ENCODE peak calls at places on chromosomes 3 and 15, in eight cellular contexts. One of them, this sample, is unnamed.

GRCh38 chr3:32256206-32256605 is 17.7 kb downstream of the CMTM8 start:
- DNase-seq in Panc1: no peak
- DNase-seq in HCT116: no peak
- DNase-seq in osteoblast: no peak
- DNase-seq in GM12878: no peak
- DNase-seq in tibial nerve: no peak
- DNase-seq in stomach: no peak
- DNase-seq in RWPE1: no peak
- DNase-seq in this sample: no peak

GRCh38 chr15:66760968-66761722 is 59.1 kb downstream of the SMAD6 start:
- DNase-seq in RWPE1: no peak
- DNase-seq in Panc1: no peak
- DNase-seq in stomach: no peak
- DNase-seq in tibial nerve: no peak
- DNase-seq in GM12878: no peak
- DNase-seq in osteoblast: peak; percentile 74
- DNase-seq in HCT116: no peak
- DNase-seq in this sample: no peak

GRCh38 chr3:179842061-179842460 is 189.2 kb downstream of the USP13 start:
- DNase-seq in stomach: no peak
- DNase-seq in osteoblast: no peak
- DNase-seq in HCT116: no peak
- DNase-seq in Panc1: no peak
- DNase-seq in tibial nerve: no peak
- DNase-seq in RWPE1: no peak
- DNase-seq in GM12878: no peak
- DNase-seq in this sample: no peak

GRCh38 chr3:78049501-78049900 is 1009.6 kb downstream of the ROBO2 start:
- DNase-seq in osteoblast: no peak
- DNase-seq in RWPE1: no peak
- DNase-seq in tibial nerve: no peak
- DNase-seq in Panc1: no peak
- DNase-seq in GM12878: no peak
- DNase-seq in stomach: no peak
- DNase-seq in HCT116: no peak
- DNase-seq in this sample: no peak

GRCh38 chr3:9615003-9615628 is 34.2 kb upstream of the MTMR14 start:
- DNase-seq in stomach: peak; percentile 29
- DNase-seq in HCT116: no peak
- DNase-seq in GM12878: no peak
- DNase-seq in tibial nerve: no peak
- DNase-seq in RWPE1: no peak
- DNase-seq in osteoblast: peak; percentile 51
- DNase-seq in Panc1: no peak
- DNase-seq in this sample: no peak

GRCh38 chr15:29571728-29572454 is 250.4 kb downstream of the TJP1 start:
- DNase-seq in tibial nerve: no peak
- DNase-seq in GM12878: no peak
- DNase-seq in RWPE1: no peak
- DNase-seq in Panc1: no peak
- DNase-seq in osteoblast: peak; percentile 76
- DNase-seq in stomach: no peak
- DNase-seq in HCT116: no peak
- DNase-seq in this sample: no peak

GRCh38 chr15:26630857-26631256 is 142.0 kb downstream of the GABRB3 start:
- DNase-seq in RWPE1: no peak
- DNase-seq in tibial nerve: no peak
- DNase-seq in osteoblast: no peak
- DNase-seq in Panc1: no peak
- DNase-seq in HCT116: no peak
- DNase-seq in stomach: no peak
- DNase-seq in GM12878: no peak
- DNase-seq in this sample: no peak

GRCh38 chr3:59456852-59457485 is 407.1 kb upstream of the CFAP20DC start:
- DNase-seq in RWPE1: no peak
- DNase-seq in stomach: no peak
- DNase-seq in GM12878: peak; percentile 67
- DNase-seq in osteoblast: no peak
- DNase-seq in Panc1: no peak
- DNase-seq in HCT116: no peak
- DNase-seq in tibial nerve: no peak
- DNase-seq in this sample: no peak

GRCh38 chr3:111871809-111872623 is 13.0 kb downstream of the PHLDB2 start:
- DNase-seq in RWPE1: no peak
- DNase-seq in tibial nerve: no peak
- DNase-seq in Panc1: no peak
- DNase-seq in GM12878: no peak
- DNase-seq in HCT116: no peak
- DNase-seq in osteoblast: no peak
- DNase-seq in stomach: no peak
- DNase-seq in this sample: no peak

GRCh38 chr3:16741890-16742289 is 136.7 kb upstream of the DAZL start:
- DNase-seq in GM12878: no peak
- DNase-seq in tibial nerve: no peak
- DNase-seq in RWPE1: no peak
- DNase-seq in HCT116: no peak
- DNase-seq in stomach: no peak
- DNase-seq in Panc1: no peak
- DNase-seq in osteoblast: no peak
- DNase-seq in this sample: no peak

GRCh38 chr15:93852761-93853160 is 378.6 kb upstream of the MCTP2 start:
- DNase-seq in HCT116: no peak
- DNase-seq in GM12878: no peak
- DNase-seq in RWPE1: peak; percentile 34
- DNase-seq in osteoblast: no peak
- DNase-seq in tibial nerve: no peak
- DNase-seq in Panc1: no peak
- DNase-seq in stomach: no peak
- DNase-seq in this sample: no peak

GRCh38 chr3:131608741-131609140 is 106.0 kb upstream of the MRPL3 start:
- DNase-seq in tibial nerve: no peak
- DNase-seq in stomach: no peak
- DNase-seq in Panc1: no peak
- DNase-seq in HCT116: no peak
- DNase-seq in osteoblast: no peak
- DNase-seq in RWPE1: no peak
- DNase-seq in GM12878: no peak
- DNase-seq in this sample: no peak

GRCh38 chr3:131612745-131613144 is 110.0 kb upstream of the MRPL3 start:
- DNase-seq in Panc1: no peak
- DNase-seq in RWPE1: no peak
- DNase-seq in osteoblast: peak; percentile 11
- DNase-seq in tibial nerve: no peak
- DNase-seq in GM12878: no peak
- DNase-seq in HCT116: no peak
- DNase-seq in stomach: no peak
- DNase-seq in this sample: no peak

GRCh38 chr3:131610174-131610573 is 107.4 kb upstream of the MRPL3 start:
- DNase-seq in RWPE1: no peak
- DNase-seq in HCT116: no peak
- DNase-seq in Panc1: no peak
- DNase-seq in GM12878: no peak
- DNase-seq in stomach: no peak
- DNase-seq in osteoblast: no peak
- DNase-seq in tibial nerve: no peak
- DNase-seq in this sample: no peak

DNA sequence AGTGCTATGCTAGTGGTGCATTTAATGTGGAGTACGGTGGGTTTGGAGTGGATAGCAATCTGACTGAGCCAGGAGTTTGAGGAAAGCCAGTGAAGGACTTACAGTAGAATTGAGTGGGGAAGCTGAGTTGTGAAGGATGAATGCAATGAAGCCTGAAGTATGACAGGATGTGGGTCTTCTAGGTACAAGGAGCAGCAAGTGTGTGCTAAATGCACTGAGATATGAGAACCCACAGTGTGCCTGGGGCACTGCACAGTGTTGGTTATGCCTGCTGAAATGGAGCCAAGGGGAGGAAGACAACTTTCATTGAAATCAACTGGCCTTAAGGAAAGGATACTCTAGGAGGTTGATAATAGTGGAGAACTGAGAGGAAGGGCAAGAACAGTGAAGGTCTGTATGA is 105.5 kb upstream of the MRPL3 start:
- DNase-seq in osteoblast: no peak
- DNase-seq in HCT116: no peak
- DNase-seq in Panc1: no peak
- DNase-seq in stomach: no peak
- DNase-seq in RWPE1: no peak
- DNase-seq in tibial nerve: no peak
- DNase-seq in GM12878: peak; percentile 17
- DNase-seq in this sample: no peak
- H3K27ac ChIP-seq in osteoblast: no peak overlapping the region
- H3K27ac ChIP-seq in HCT116: no peak overlapping the region
- H3K27ac ChIP-seq in Panc1: no peak overlapping the region
- H3K27ac ChIP-seq in stomach: no peak overlapping the region
- H3K27ac ChIP-seq in RWPE1: no peak overlapping the region
- H3K27ac ChIP-seq in tibial nerve: no peak overlapping the region
- H3K27ac ChIP-seq in GM12878: no peak overlapping the region
- H3K27ac ChIP-seq in this sample: no peak overlapping the region

GRCh38 chr15:59371458-59372351 is 966 bp downstream of the MYO1E start:
- DNase-seq in RWPE1: peak; percentile 67
- DNase-seq in osteoblast: peak; percentile 92
- DNase-seq in tibial nerve: no peak
- DNase-seq in stomach: peak; percentile 70
- DNase-seq in Panc1: no peak
- DNase-seq in GM12878: no peak
- DNase-seq in HCT116: no peak
- DNase-seq in this sample: no peak

GRCh38 chr15:59369597-59369996 is 3.1 kb downstream of the MYO1E start:
- DNase-seq in RWPE1: peak; percentile 48
- DNase-seq in stomach: no peak
- DNase-seq in tibial nerve: no peak
- DNase-seq in osteoblast: peak; percentile 56
- DNase-seq in HCT116: no peak
- DNase-seq in GM12878: peak; percentile 55
- DNase-seq in Panc1: no peak
- DNase-seq in this sample: no peak

GRCh38 chr15:59373215-59373614 is 544 bp upstream of the MYO1E start:
- DNase-seq in osteoblast: no peak
- DNase-seq in Panc1: no peak
- DNase-seq in RWPE1: no peak
- DNase-seq in stomach: no peak
- DNase-seq in tibial nerve: no peak
- DNase-seq in HCT116: no peak
- DNase-seq in GM12878: no peak
- DNase-seq in this sample: no peak

GRCh38 chr15:59376735-59377134 is 4.1 kb upstream of the MYO1E start:
- DNase-seq in RWPE1: no peak
- DNase-seq in GM12878: no peak
- DNase-seq in osteoblast: no peak
- DNase-seq in stomach: no peak
- DNase-seq in HCT116: no peak
- DNase-seq in Panc1: no peak
- DNase-seq in tibial nerve: no peak
- DNase-seq in this sample: no peak

GRCh38 chr15:59372352-59373211 is at the start of gene MYO1E:
- DNase-seq in RWPE1: peak; percentile 98
- DNase-seq in stomach: peak; percentile 91
- DNase-seq in Panc1: peak; percentile 96
- DNase-seq in GM12878: peak; percentile 72
- DNase-seq in tibial nerve: peak; percentile 75
- DNase-seq in osteoblast: peak; percentile 99
- DNase-seq in HCT116: peak; percentile 94
- DNase-seq in this sample: peak; percentile 95
- H3K27ac ChIP-seq in RWPE1: peak within 1 kb of the TSS; percentile 95
- H3K27ac ChIP-seq in stomach: peak within 1 kb of the TSS; percentile 97
- H3K27ac ChIP-seq in Panc1: peak within 1 kb of the TSS; percentile 89
- H3K27ac ChIP-seq in GM12878: peak within 1 kb of the TSS; percentile 95
- H3K27ac ChIP-seq in tibial nerve: peak within 1 kb of the TSS; percentile 95
- H3K27ac ChIP-seq in osteoblast: peak within 1 kb of the TSS; percentile 71
- H3K27ac ChIP-seq in HCT116: peak within 1 kb of the TSS; percentile 75
- H3K27ac ChIP-seq in this sample: peak within 1 kb of the TSS; percentile 91

DNA sequence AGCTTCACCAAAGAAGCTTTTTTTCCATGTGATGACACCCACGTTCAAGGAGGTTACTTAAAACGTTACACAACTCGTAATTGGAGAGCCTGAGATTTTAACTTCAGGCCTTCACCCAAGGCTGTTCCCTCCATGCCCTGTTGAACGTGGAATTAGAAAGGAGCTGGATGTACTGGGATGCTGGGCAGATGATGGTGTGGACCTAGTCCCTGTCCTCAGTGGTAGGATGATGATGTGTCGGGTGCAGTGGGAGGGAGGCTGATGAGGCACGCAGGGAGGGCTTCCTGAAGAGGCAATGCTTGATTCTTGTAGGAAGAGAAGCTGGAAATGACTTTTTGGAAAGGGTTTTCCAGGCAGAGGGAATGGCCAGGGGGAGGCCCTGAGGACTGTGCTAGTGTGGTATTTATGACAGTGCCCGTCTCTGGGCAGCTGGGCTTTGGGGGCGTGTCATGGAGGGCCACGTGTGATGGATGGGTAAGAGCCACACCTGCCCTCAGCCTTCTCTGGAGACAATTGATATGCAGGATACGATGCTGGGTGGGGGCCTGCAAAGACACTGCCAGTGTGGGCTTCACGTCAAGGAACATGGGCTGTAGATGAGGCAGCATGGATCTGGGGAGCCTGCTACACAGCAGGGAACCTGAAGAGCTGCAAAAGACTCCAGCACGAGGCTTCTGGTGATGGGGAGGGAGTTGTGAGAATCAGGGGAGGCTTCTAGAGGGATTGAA is 15.3 kb downstream of the SYNM start:
- DNase-seq in Panc1: no peak
- DNase-seq in HCT116: no peak
- DNase-seq in RWPE1: no peak
- DNase-seq in GM12878: no peak
- DNase-seq in osteoblast: no peak
- DNase-seq in tibial nerve: no peak
- DNase-seq in stomach: no peak
- DNase-seq in this sample: peak; percentile 49
- H3K27ac ChIP-seq in Panc1: no peak overlapping the region
- H3K27ac ChIP-seq in HCT116: no peak overlapping the region
- H3K27ac ChIP-seq in RWPE1: no peak overlapping the region
- H3K27ac ChIP-seq in GM12878: no peak overlapping the region
- H3K27ac ChIP-seq in osteoblast: no peak overlapping the region
- H3K27ac ChIP-seq in tibial nerve: no peak overlapping the region
- H3K27ac ChIP-seq in stomach: no peak overlapping the region
- H3K27ac ChIP-seq in this sample: peak overlapping the region; percentile 35

GRCh38 chr3:55166577-55167555 is 239.0 kb upstream of the LRTM1 start:
- DNase-seq in RWPE1: no peak
- DNase-seq in tibial nerve: no peak
- DNase-seq in HCT116: no peak
- DNase-seq in GM12878: peak; percentile 15
- DNase-seq in stomach: peak; percentile 61
- DNase-seq in osteoblast: no peak
- DNase-seq in Panc1: no peak
- DNase-seq in this sample: no peak

GRCh38 chr3:55164876-55165275 is 237.0 kb upstream of the LRTM1 start:
- DNase-seq in Panc1: no peak
- DNase-seq in GM12878: no peak
- DNase-seq in tibial nerve: no peak
- DNase-seq in HCT116: no peak
- DNase-seq in RWPE1: no peak
- DNase-seq in osteoblast: no peak
- DNase-seq in stomach: no peak
- DNase-seq in this sample: no peak

GRCh38 chr3:55165278-55165677 is 237.4 kb upstream of the LRTM1 start:
- DNase-seq in GM12878: no peak
- DNase-seq in stomach: no peak
- DNase-seq in Panc1: no peak
- DNase-seq in tibial nerve: no peak
- DNase-seq in HCT116: no peak
- DNase-seq in osteoblast: no peak
- DNase-seq in RWPE1: no peak
- DNase-seq in this sample: no peak

GRCh38 chr3:55164191-55164590 is 236.3 kb upstream of the LRTM1 start:
- DNase-seq in HCT116: no peak
- DNase-seq in RWPE1: no peak
- DNase-seq in Panc1: no peak
- DNase-seq in tibial nerve: no peak
- DNase-seq in osteoblast: no peak
- DNase-seq in stomach: no peak
- DNase-seq in GM12878: no peak
- DNase-seq in this sample: no peak

GRCh38 chr3:55165704-55166103 is 237.8 kb upstream of the LRTM1 start:
- DNase-seq in Panc1: no peak
- DNase-seq in RWPE1: no peak
- DNase-seq in GM12878: no peak
- DNase-seq in tibial nerve: no peak
- DNase-seq in stomach: no peak
- DNase-seq in osteoblast: peak; percentile 50
- DNase-seq in HCT116: no peak
- DNase-seq in this sample: no peak
- H3K27ac ChIP-seq in Panc1: no peak overlapping the region
- H3K27ac ChIP-seq in RWPE1: no peak overlapping the region
- H3K27ac ChIP-seq in GM12878: no peak overlapping the region
- H3K27ac ChIP-seq in tibial nerve: no peak overlapping the region
- H3K27ac ChIP-seq in stomach: peak overlapping the region; percentile 31
- H3K27ac ChIP-seq in osteoblast: peak overlapping the region; percentile 99
- H3K27ac ChIP-seq in HCT116: no peak overlapping the region
- H3K27ac ChIP-seq in this sample: no peak overlapping the region